ENCODE peak calls at places on chromosome 7, in five cellular contexts. X, N, L, H and E are unnamed samples.
A peak's percentile ranks its signal among the peaks of the same experiment; 100 is the strongest.

GRCh38 chr7:22452142-22452763 is 47.7 kb downstream of the STEAP1B start:
- DNase-seq in L (peak; percentile 36), H (peak; percentile 47), N (peak; percentile 42), X (no peak), E (peak; percentile 66)

GRCh38 chr7:3597243-3597642 is 296.2 kb downstream of the SDK1 start:
- DNase-seq in H (no peak), X (no peak), L (no peak), N (no peak), E (peak; percentile 71)

GRCh38 chr7:77940647-77941046 is 142.1 kb downstream of the PHTF2 start:
- DNase-seq in L (peak; percentile 38), X (no peak), H (peak; percentile 36), N (peak; percentile 6), E (peak; percentile 52)

GRCh38 chr7:95246935-95247370 is 77.4 kb downstream of the PON1 start:
- DNase-seq in N (peak; percentile 54), L (peak; percentile 57), X (peak; percentile 5), H (peak; percentile 54), E (peak; percentile 78)

GRCh38 chr7:151711906-151712771 is 164.8 kb downstream of the PRKAG2 start:
- DNase-seq in X (no peak), N (no peak), L (no peak), H (no peak), E (no peak)

GRCh38 chr7:7103343-7104313 is 78.7 kb upstream of the C1GALT1 start:
- DNase-seq in L (peak; percentile 46), X (peak; percentile 7), N (peak; percentile 48), H (peak; percentile 61), E (peak; percentile 72)

GRCh38 chr7:33790746-33791145 is 114.6 kb upstream of the BMPER start:
- DNase-seq in X (no peak), H (no peak), N (no peak), L (no peak), E (no peak)

GRCh38 chr7:1590476-1590875 is 20.6 kb upstream of the PSMG3 start:
- DNase-seq in L (no peak), H (no peak), X (no peak), N (no peak), E (no peak)

GRCh38 chr7:44750921-44751571 is 2.4 kb downstream of the ZMIZ2 start:
- DNase-seq in N (no peak), H (no peak), L (no peak), X (peak; percentile 81), E (peak; percentile 69)

GRCh38 chr7:29620531-29620930 is 56.9 kb downstream of the PRR15 start:
- DNase-seq in N (no peak), H (no peak), L (no peak), X (no peak), E (no peak)

GRCh38 chr7:29619848-29620247 is 56.2 kb downstream of the PRR15 start:
- DNase-seq in N (no peak), X (no peak), L (no peak), H (no peak), E (no peak)

GRCh38 chr7:29619111-29619510 is 55.5 kb downstream of the PRR15 start:
- DNase-seq in L (no peak), N (no peak), H (no peak), X (no peak), E (no peak)

GRCh38 chr7:29623976-29624375 is 60.3 kb downstream of the PRR15 start:
- DNase-seq in L (no peak), H (no peak), N (no peak), X (no peak), E (no peak)

GRCh38 chr7:29622335-29623265 is 59.0 kb downstream of the PRR15 start:
- DNase-seq in X (no peak), L (peak; percentile 80), N (peak; percentile 83), H (no peak), E (peak; percentile 14)
- TF ChIP-seq CTCF in X (no peak), L (no peak), N (no peak), H (no peak), E (no peak)

GRCh38 chr7:92448185-92448747 is 984 bp downstream of the GATAD1 start:
- DNase-seq in N (peak; percentile 57), L (peak; percentile 42), X (peak; percentile 48), H (peak; percentile 50), E (peak; percentile 82)
- TF ChIP-seq POLR2A in N (no peak), L (no peak), X (no peak), H (no peak), E (peak; percentile 16)

GRCh38 chr7:150471886-150472285 is 21.5 kb downstream of the GIMAP8 start:
- DNase-seq in N (no peak), H (no peak), L (no peak), X (no peak), E (no peak)
- TF ChIP-seq MAX in N (no peak), H (no peak), L (no peak), X (no peak), E (no peak)

DNA sequence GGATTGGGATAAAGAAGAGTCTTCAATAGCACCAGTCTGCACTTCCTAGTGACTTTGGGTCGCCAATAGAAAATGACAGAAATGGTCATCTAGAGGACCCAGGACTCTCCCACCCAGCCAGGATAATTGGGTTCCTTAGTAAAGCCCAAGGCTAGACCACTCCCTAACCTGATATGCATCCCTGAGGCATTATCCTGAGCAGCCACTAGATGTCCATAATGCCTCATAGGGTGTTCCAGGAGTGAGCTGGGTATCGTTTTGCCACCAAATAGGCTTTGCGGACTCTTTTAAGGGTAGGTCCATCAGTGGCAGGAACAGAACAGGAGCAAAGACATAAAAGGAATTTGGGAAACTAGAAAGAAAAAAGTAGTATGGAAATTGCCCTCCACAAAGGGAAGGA is 4.5 kb upstream of the LRRC4 start:
- DNase-seq in N (no peak), H (peak; percentile 21), X (no peak), L (peak; percentile 44), E (peak; percentile 56)
- TF ChIP-seq CTCF in N (peak; percentile 55), H (peak; percentile 47), X (peak; percentile 44), L (peak; percentile 37), E (peak; percentile 79)

GRCh38 chr7:116588225-116588624 is 63.4 kb downstream of the CAV1 start:
- DNase-seq in N (no peak), X (no peak), L (no peak), H (no peak), E (peak; percentile 8)
- TF ChIP-seq POLR2A in N (no peak), X (no peak), L (no peak), H (no peak), E (no peak)

DNA sequence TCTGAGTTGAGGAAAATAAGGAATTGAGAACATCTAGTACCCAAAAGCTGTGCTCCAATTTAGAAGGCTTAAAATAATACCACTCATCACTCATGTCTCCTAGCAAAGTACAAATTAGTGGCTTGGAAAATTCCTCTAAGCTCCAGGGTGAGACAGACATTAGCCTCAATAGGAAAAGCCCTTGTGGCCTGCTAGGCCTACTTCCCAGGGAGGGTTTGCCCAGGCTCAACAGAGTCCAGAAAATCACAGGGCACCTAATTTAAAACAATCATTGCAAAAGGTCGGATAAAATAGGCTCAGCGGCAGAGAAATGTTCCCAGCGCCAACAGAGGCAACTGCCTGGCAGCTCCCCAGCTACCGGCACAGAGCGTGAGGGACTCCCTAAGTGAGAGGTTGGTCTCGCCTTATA is 1177.9 kb upstream of the AUTS2 start:
- DNase-seq in N (no peak), L (no peak), X (no peak), H (no peak), E (no peak)
- TF ChIP-seq MAX in N (no peak), L (no peak), X (no peak), H (no peak), E (no peak)

GRCh38 chr7:30906520-30907240 is 5.0 kb upstream of the AQP1 start:
- DNase-seq in L (no peak), X (no peak), H (no peak), N (no peak), E (no peak)
- TF ChIP-seq CTCF in L (no peak), X (no peak), H (no peak), N (no peak), E (no peak)

GRCh38 chr7:100356416-100357068 is 1.4 kb upstream of the PILRB start:
- DNase-seq in X (no peak), N (no peak), L (no peak), H (no peak), E (peak; percentile 39)

GRCh38 chr7:100349757-100350156 is 8.2 kb upstream of the PILRB start:
- DNase-seq in N (no peak), L (no peak), X (no peak), H (no peak), E (no peak)

GRCh38 chr7:100351657-100352058 is 6.3 kb upstream of the PILRB start:
- DNase-seq in X (no peak), L (no peak), N (no peak), H (no peak), E (peak; percentile 1)

GRCh38 chr7:100353685-100354330 is 4.1 kb upstream of the PILRB start:
- DNase-seq in H (no peak), X (no peak), N (no peak), L (no peak), E (peak; percentile 8)

GRCh38 chr7:100352984-100353684 is 4.8 kb upstream of the PILRB start:
- DNase-seq in L (no peak), X (no peak), H (no peak), N (no peak), E (peak; percentile 4)
- TF ChIP-seq POLR2A in L (no peak), X (peak; percentile 36), H (no peak), N (no peak), E (no peak)